ENCODE peak calls at places on chromosomes 12 and 14, in five cellular contexts. One of them, this sample, is unnamed.

GRCh38 chr12:117377758-117378157 is 16.3 kb upstream of the NOS1 start:
- DNase-seq in kidney epithelial cell: no peak
- DNase-seq in neuronal stem cell: no peak
- DNase-seq in OCI-LY7: peak; percentile 35
- DNase-seq in choroid plexus epithelial cell: no peak
- DNase-seq in this sample: no peak

GRCh38 chr12:103130564-103130963 is 173.1 kb downstream of the ASCL1 start:
- DNase-seq in kidney epithelial cell: no peak
- DNase-seq in neuronal stem cell: no peak
- DNase-seq in OCI-LY7: no peak
- DNase-seq in choroid plexus epithelial cell: no peak
- DNase-seq in this sample: no peak

GRCh38 chr12:27555928-27556778 is 32.1 kb downstream of the PPFIBP1 start:
- DNase-seq in kidney epithelial cell: no peak
- DNase-seq in neuronal stem cell: no peak
- DNase-seq in OCI-LY7: no peak
- DNase-seq in choroid plexus epithelial cell: peak; percentile 86
- DNase-seq in this sample: peak; percentile 89

GRCh38 chr12:105067511-105068031 is 16.7 kb downstream of the ALDH1L2 start:
- DNase-seq in kidney epithelial cell: no peak
- DNase-seq in neuronal stem cell: no peak
- DNase-seq in OCI-LY7: no peak
- DNase-seq in choroid plexus epithelial cell: peak; percentile 85
- DNase-seq in this sample: peak; percentile 83

GRCh38 chr14:28242895-28243294 is 523.7 kb upstream of the FOXG1 start:
- DNase-seq in kidney epithelial cell: no peak
- DNase-seq in neuronal stem cell: no peak
- DNase-seq in OCI-LY7: no peak
- DNase-seq in choroid plexus epithelial cell: no peak
- DNase-seq in this sample: no peak

GRCh38 chr14:106209745-106210144 is 683.4 kb downstream of the TMEM121 start:
- DNase-seq in kidney epithelial cell: no peak
- DNase-seq in neuronal stem cell: no peak
- DNase-seq in OCI-LY7: no peak
- DNase-seq in choroid plexus epithelial cell: no peak
- DNase-seq in this sample: no peak

GRCh38 chr12:47085815-47086252 is 6.1 kb upstream of the AMIGO2 start:
- DNase-seq in kidney epithelial cell: no peak
- DNase-seq in neuronal stem cell: no peak
- DNase-seq in OCI-LY7: no peak
- DNase-seq in choroid plexus epithelial cell: peak; percentile 79
- DNase-seq in this sample: peak; percentile 84

GRCh38 chr14:103109789-103110415 is 13.4 kb upstream of the TNFAIP2 start:
- DNase-seq in kidney epithelial cell: peak; percentile 86
- DNase-seq in neuronal stem cell: no peak
- DNase-seq in OCI-LY7: no peak
- DNase-seq in choroid plexus epithelial cell: peak; percentile 71
- DNase-seq in this sample: peak; percentile 66

GRCh38 chr12:57749061-57749460 is 3.0 kb downstream of the CDK4 start:
- DNase-seq in kidney epithelial cell: no peak
- DNase-seq in neuronal stem cell: no peak
- DNase-seq in OCI-LY7: no peak
- DNase-seq in choroid plexus epithelial cell: no peak
- DNase-seq in this sample: no peak

This sample was measured in iris pigment epithelial cell.